ENCODE peak calls at places on chromosomes 12 and 14, in six cellular contexts. K is iris pigment epithelial cell, Z is T follicular helper cell, H is psoas muscle, R is Karpas-422, V is G401. N is an unnamed sample.

GRCh38 chr12:92493816-92494215 is 209.0 kb upstream of the PLEKHG7 start:
- DNase-seq in V (no peak), H (no peak), R (no peak), Z (no peak), K (peak), N (no peak)

GRCh38 chr12:48986720-48987291 is 8.7 kb downstream of the WNT1 start:
- DNase-seq in Z (no peak), R (no peak), H (no peak), V (no peak), K (no peak), N (no peak)

GRCh38 chr12:111024205-111024794 is 103.9 kb upstream of the MYL2 start:
- DNase-seq in K (peak), V (no peak), R (peak), H (peak), Z (peak), N (no peak)

GRCh38 chr12:65902504-65902903 is 78.2 kb downstream of the HMGA2 start:
- DNase-seq in Z (no peak), V (no peak), H (no peak), K (peak), R (no peak), N (no peak)

GRCh38 chr12:53057816-53058500 is 8.1 kb downstream of the TNS2 start:
- DNase-seq in H (no peak), Z (no peak), R (no peak), K (no peak), V (no peak), N (no peak)

GRCh38 chr12:45727301-45727993 is 2.1 kb upstream of the ARID2 start:
- DNase-seq in R (peak), V (peak), H (peak), K (peak), Z (peak), N (peak)

GRCh38 chr14:53109028-53109687 is 44.0 kb downstream of the DDHD1 start:
- DNase-seq in Z (peak), V (no peak), H (no peak), K (no peak), R (peak), N (no peak)

GRCh38 chr14:71400821-71401447 is 493.7 kb downstream of the PCNX1 start:
- DNase-seq in Z (no peak), V (peak), K (peak), H (no peak), R (no peak), N (no peak)

GRCh38 chr12:49482095-49483051 is 56.5 kb upstream of the KCNH3 start:
- DNase-seq in R (no peak), Z (no peak), H (no peak), K (no peak), V (no peak), N (no peak)

GRCh38 chr14:84273181-84273580 is 1256.8 kb upstream of the FLRT2 start:
- DNase-seq in H (no peak), K (peak), V (no peak), Z (no peak), R (no peak), N (no peak)

GRCh38 chr12:121364657-121365265 is 12.6 kb upstream of the ANAPC5 start:
- DNase-seq in H (no peak), V (no peak), Z (no peak), R (no peak), K (no peak), N (no peak)

GRCh38 chr12:12798480-12798879 is 13.0 kb downstream of the APOLD1 start:
- DNase-seq in H (no peak), R (no peak), V (no peak), Z (no peak), K (no peak), N (no peak)

GRCh38 chr14:55884819-55885218 is 233.4 kb upstream of the PELI2 start:
- DNase-seq in V (no peak), H (no peak), K (no peak), R (no peak), Z (no peak), N (no peak)

GRCh38 chr12:32051511-32052299 is 54.9 kb upstream of the BICD1 start:
- DNase-seq in K (peak), V (no peak), Z (no peak), R (no peak), H (no peak), N (no peak)

GRCh38 chr14:24246765-24247212 is 4.4 kb upstream of the TINF2 start:
- DNase-seq in V (no peak), R (no peak), K (peak), H (no peak), Z (no peak), N (no peak)

GRCh38 chr14:86464386-86464785 is 934.4 kb downstream of the FLRT2 start:
- DNase-seq in R (no peak), H (no peak), Z (no peak), K (no peak), V (no peak), N (no peak)

GRCh38 chr14:32545109-32545857 is 216.2 kb downstream of the AKAP6 start:
- DNase-seq in R (no peak), H (no peak), Z (no peak), K (no peak), V (no peak), N (no peak)

GRCh38 chr12:18439541-18439940 is 178.2 kb downstream of the PIK3C2G start:
- DNase-seq in V (no peak), K (peak), Z (no peak), R (no peak), H (no peak), N (no peak)

GRCh38 chr12:22527999-22528398 is 16.3 kb downstream of the C2CD5 start:
- DNase-seq in K (peak), H (no peak), R (no peak), V (no peak), Z (no peak), N (no peak)

GRCh38 chr12:79067977-79068376 is 203.4 kb downstream of the SYT1 start:
- DNase-seq in V (no peak), H (no peak), Z (no peak), R (no peak), K (no peak), N (no peak)

GRCh38 chr14:78278464-78278863 is 108.3 kb downstream of the NRXN3 start:
- DNase-seq in V (no peak), H (no peak), Z (no peak), K (no peak), R (no peak), N (no peak)

GRCh38 chr14:76884853-76885276 is 58.7 kb downstream of the LRRC74A start:
- DNase-seq in V (no peak), Z (no peak), K (no peak), H (peak), R (no peak), N (no peak)

GRCh38 chr12:98344630-98345029 is 170.8 kb upstream of the TMPO start:
- DNase-seq in H (no peak), R (no peak), V (no peak), K (no peak), Z (no peak), N (no peak)

GRCh38 chr12:55874465-55874864 is 31.7 kb upstream of the MMP19 start:
- DNase-seq in Z (no peak), K (no peak), R (no peak), V (no peak), H (no peak), N (no peak)

GRCh38 chr12:15893260-15893659 is 11.1 kb downstream of the STRAP start:
- DNase-seq in Z (no peak), V (no peak), R (no peak), H (no peak), K (no peak), N (no peak)

GRCh38 chr12:96402061-96402460 is 1.8 kb upstream of the CDK17 start:
- DNase-seq in R (no peak), Z (peak), V (no peak), H (no peak), K (no peak), N (no peak)

GRCh38 chr12:109888179-109889020 is 8.1 kb upstream of the GLTP start:
- DNase-seq in R (no peak), V (no peak), Z (no peak), K (peak), H (no peak), N (no peak)

GRCh38 chr12:30823140-30823669 is 68.5 kb upstream of the CAPRIN2 start:
- DNase-seq in K (peak), R (no peak), H (no peak), Z (peak), V (no peak), N (no peak)

GRCh38 chr12:79725987-79726386 is 35.2 kb upstream of the PAWR start:
- DNase-seq in K (peak), V (no peak), R (no peak), Z (no peak), H (no peak), N (no peak)

GRCh38 chr12:103198499-103198898 is 241.0 kb downstream of the ASCL1 start:
- DNase-seq in H (no peak), R (no peak), V (no peak), Z (no peak), K (no peak), N (no peak)

GRCh38 chr12:106245767-106246166 is 2.1 kb downstream of the CKAP4 start:
- DNase-seq in H (peak), Z (no peak), R (no peak), V (no peak), K (peak), N (no peak)

GRCh38 chr14:73740921-73741326 is 26.7 kb upstream of the PNMA1 start:
- DNase-seq in V (no peak), K (peak), H (peak), R (no peak), Z (no peak), N (no peak)

GRCh38 chr12:76508128-76508661 is 51.4 kb downstream of the OSBPL8 start:
- DNase-seq in H (no peak), V (no peak), Z (no peak), R (no peak), K (no peak), N (no peak)

GRCh38 chr12:113727651-113728061 is 238.5 kb downstream of the RBM19 start:
- DNase-seq in R (no peak), V (no peak), H (no peak), Z (no peak), K (peak), N (no peak)

N was measured in iPS DF 6.9.